ENCODE peak calls at places on chromosomes 1 and 21, in six cellular contexts. E, F, S, L, U and Q are unnamed samples. For H3K4me1, the result is how much of the 10 kb centered on the place peaks cover.

GRCh38 chr1:243917177-243917862 is 67.3 kb upstream of the AKT3 start:
- DNase-seq in F (peak), U (no peak), L (no peak), E (peak), S (peak), Q (peak)

GRCh38 chr1:171185064-171185463 is at the start of gene FMO2:
- DNase-seq in L (no peak), S (no peak), E (no peak), U (no peak), F (peak), Q (no peak)

GRCh38 chr1:64967381-64967780 is 1.0 kb upstream of the JAK1 start:
- DNase-seq in F (no peak), E (no peak), L (no peak), S (no peak), U (no peak), Q (no peak)

GRCh38 chr1:67732750-67733151 is 47.8 kb downstream of the GADD45A start:
- DNase-seq in S (peak), L (no peak), F (no peak), E (no peak), U (peak), Q (no peak)

GRCh38 chr1:6495540-6496359 is 4.3 kb upstream of the PLEKHG5 start:
- DNase-seq in U (no peak), S (peak), E (no peak), F (no peak), L (no peak), Q (peak)

GRCh38 chr1:162988869-162989268 is 80.3 kb upstream of the RGS4 start:
- DNase-seq in S (no peak), E (no peak), F (peak), L (no peak), U (no peak), Q (no peak)

GRCh38 chr21:38054334-38054733 is 138.1 kb upstream of the KCNJ6 start:
- DNase-seq in U (no peak), F (no peak), E (no peak), S (no peak), L (no peak), Q (no peak)

GRCh38 chr1:36411674-36412648 is 14.3 kb upstream of the LSM10 start:
- DNase-seq in F (peak), L (peak), E (no peak), U (no peak), S (no peak), Q (no peak)

GRCh38 chr1:22383526-22384291 is 67.9 kb upstream of the ZBTB40 start:
- DNase-seq in U (no peak), L (no peak), S (no peak), E (no peak), F (no peak), Q (no peak)

GRCh38 chr1:18447509-18448220 is 33.1 kb upstream of the KLHDC7A start:
- DNase-seq in L (no peak), S (no peak), U (no peak), E (no peak), F (peak), Q (no peak)

GRCh38 chr1:209850342-209850979 is 22.7 kb downstream of the UTP25 start:
- DNase-seq in E (no peak), F (peak), S (peak), L (no peak), U (no peak), Q (no peak)

GRCh38 chr21:44058652-44058964 is 46.5 kb downstream of the TRAPPC10 start:
- DNase-seq in L (no peak), U (no peak), S (no peak), F (no peak), E (no peak), Q (no peak)

DNA sequence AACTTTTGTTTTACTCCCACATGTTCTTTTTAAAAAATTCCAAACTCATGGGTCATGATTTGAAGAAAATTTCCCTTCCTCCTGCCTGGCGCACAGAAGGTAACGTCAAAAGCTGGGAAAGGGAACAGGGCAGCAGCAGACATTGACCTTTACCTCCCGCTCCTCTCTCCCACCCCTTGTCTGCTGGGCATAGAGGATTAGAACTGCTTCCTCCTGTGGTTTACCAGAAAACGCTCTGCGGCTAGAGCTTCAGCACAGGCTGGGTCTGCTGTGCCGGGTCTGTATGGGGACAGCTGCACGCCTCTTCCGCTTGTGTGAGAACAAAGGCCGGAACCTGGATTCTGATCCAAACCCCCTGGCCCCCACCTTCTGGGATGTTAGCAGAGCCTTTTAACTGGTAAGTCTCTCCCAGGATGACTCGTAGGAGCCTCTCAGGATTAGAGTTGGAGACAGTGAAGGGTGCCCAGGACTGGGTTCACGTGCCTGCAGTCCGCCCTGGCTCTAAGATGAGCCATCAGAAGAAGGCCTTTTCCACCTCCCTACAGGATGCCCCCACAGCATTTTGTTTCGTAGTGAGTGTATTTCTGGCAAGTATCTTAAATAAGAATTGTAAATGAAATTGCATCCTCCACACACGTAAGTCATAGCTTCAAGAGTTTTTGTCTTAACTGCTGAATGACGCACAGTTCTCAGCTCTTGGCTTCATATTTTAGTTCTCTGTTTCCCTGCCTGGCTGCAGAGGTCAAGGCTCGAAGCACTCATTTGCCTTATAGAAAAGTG is 5.2 kb downstream of the H6PD start:
- DNase-seq in S (peak), U (peak), L (no peak), E (peak), F (no peak), Q (no peak)
- H3K4me1 ChIP-seq in S (half or more), U (under half), L (under half), E (half or more), F (under half), Q (under half)

GRCh38 chr1:206687251-206687914 is 2.7 kb downstream of the MAPKAPK2 start:
- DNase-seq in L (no peak), E (no peak), F (no peak), U (no peak), S (no peak), Q (no peak)
- H3K4me1 ChIP-seq in L (under half), E (half or more), F (under half), U (under half), S (half or more), Q (under half)

DNA sequence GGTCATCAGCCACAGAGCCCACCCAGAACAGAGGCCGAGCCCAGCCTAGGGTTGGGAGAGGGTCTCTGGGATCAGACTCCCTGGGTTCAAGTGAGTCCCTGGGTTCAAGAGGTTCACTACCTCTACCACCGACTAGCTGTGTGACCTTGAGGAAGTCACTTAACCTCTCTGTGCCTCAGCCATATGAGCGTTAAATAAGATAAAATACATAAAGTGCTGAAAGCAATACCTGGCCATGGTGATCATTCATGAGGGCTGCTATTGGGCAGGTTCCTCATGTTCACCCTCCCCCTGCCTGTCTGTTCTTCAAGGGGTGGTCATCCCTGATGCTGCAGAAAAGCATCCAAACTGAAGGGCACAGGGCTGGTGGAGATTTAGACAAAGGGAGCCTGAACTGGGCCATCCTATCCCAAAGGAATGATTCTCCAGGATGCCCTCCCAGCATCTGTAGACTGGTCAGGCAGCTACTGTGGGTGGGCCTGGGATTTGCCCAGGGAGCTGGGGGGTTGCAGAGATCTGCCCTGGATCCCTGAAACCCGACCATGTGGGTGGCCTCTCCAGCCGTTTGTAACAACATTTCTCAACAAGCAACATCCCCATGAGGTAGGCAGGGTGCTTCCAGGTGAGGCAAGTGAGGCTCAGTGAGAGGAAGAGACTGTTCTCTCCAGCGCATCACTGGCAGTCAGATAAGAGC is 196.6 kb downstream of the MATN1 start:
- DNase-seq in S (no peak), E (peak), U (no peak), F (no peak), L (no peak), Q (no peak)
- H3K4me1 ChIP-seq in S (under half), E (under half), U (under half), F (under half), L (under half), Q (under half)

GRCh38 chr1:214447557-214447871 is 103.9 kb downstream of the PTPN14 start:
- DNase-seq in F (no peak), E (no peak), U (no peak), S (no peak), L (no peak), Q (no peak)

GRCh38 chr1:214444159-214444939 is 107.1 kb downstream of the PTPN14 start:
- DNase-seq in U (no peak), E (no peak), L (no peak), S (no peak), F (no peak), Q (no peak)

GRCh38 chr1:214445846-214446614 is 105.4 kb downstream of the PTPN14 start:
- DNase-seq in S (no peak), E (no peak), F (peak), U (no peak), L (no peak), Q (no peak)

GRCh38 chr1:214446772-214447556 is 104.4 kb downstream of the PTPN14 start:
- DNase-seq in U (no peak), F (peak), E (no peak), L (no peak), S (no peak), Q (peak)

DNA sequence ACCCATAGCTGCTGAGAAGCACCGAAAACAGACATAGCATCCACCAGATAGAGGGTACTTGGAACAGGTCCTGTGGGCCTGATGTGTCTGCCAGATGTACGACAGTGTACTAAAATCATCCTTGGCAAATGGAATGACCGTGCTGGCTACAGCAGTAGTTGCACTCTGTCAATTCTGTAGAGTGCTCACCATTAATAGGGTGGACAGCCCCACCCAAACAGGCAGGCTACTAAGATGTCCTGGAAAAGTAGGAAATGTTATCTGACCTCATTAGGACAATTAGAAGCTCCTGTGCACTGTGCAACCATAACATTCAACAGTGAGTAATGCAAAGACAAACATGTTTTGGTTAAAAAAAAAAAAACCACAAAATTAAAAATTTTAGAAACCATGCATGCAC is 106.2 kb downstream of the PTPN14 start:
- DNase-seq in U (no peak), E (no peak), F (no peak), L (no peak), S (no peak), Q (no peak)
- H3K4me1 ChIP-seq in U (under half), E (under half), F (under half), L (under half), S (under half), Q (under half)

GRCh38 chr1:116488052-116488451 is 82.8 kb downstream of the CD58 start:
- DNase-seq in E (no peak), S (no peak), F (no peak), L (no peak), U (no peak), Q (no peak)

GRCh38 chr1:116485976-116486375 is 84.8 kb downstream of the CD58 start:
- DNase-seq in S (no peak), F (no peak), E (no peak), U (no peak), L (no peak), Q (no peak)

GRCh38 chr1:116487016-116487415 is 83.8 kb downstream of the CD58 start:
- DNase-seq in E (no peak), F (no peak), S (no peak), U (no peak), L (no peak), Q (no peak)

GRCh38 chr1:116486424-116486823 is 84.4 kb downstream of the CD58 start:
- DNase-seq in U (no peak), S (no peak), E (no peak), F (no peak), L (no peak), Q (no peak)

GRCh38 chr1:116487583-116487982 is 83.2 kb downstream of the CD58 start:
- DNase-seq in E (no peak), U (no peak), F (no peak), S (no peak), L (no peak), Q (no peak)
- H3K4me1 ChIP-seq in E (under half), U (under half), F (under half), S (under half), L (under half), Q (under half)

GRCh38 chr1:8370046-8370881 is 52.4 kb downstream of the SLC45A1 start:
- DNase-seq in E (peak), S (no peak), F (no peak), L (no peak), U (no peak), Q (no peak)
- H3K4me1 ChIP-seq in E (half or more), S (half or more), F (under half), L (under half), U (under half), Q (half or more)

DNA sequence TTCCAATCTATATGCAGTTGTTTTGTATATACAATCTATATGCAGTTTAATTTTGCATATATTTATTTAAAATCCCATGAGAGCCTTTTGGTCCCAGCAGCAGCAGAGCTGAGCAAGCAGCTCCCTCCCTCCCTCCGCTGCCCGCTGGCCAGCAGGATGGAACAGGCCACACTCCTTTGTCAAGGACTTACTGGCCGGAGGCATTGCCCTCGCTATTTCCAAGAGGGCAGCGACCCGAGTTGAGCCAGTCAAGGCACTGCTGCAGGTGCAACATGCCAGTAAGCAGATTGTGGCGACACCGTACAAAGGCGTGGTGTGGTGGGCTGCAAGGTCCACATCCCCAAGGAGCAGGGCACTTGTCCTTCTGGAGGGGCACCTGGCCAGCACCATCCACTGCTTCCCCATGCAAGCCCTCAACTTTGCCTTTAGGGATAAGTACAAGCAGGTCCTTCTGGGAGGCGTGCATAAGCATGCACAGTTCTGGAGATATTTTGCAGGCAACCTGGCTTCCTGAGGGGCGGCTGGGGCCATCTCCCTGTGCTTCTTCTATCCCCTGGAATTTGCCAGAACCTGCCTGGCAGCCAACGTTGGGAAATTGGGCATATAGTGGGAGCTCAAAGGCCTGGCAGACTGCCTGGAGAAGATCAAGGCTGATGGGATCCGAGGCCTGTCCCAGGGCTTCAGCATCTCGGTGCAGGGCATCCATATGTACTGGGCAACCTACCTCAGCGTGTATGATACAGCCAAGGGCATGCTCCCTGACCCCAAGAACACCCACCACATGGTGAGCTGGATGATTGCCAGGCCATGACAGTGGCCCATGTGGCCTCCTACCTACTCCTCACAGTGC is 92.2 kb downstream of the OSBPL9 start:
- DNase-seq in S (no peak), L (no peak), U (no peak), F (no peak), E (no peak), Q (no peak)
- H3K4me1 ChIP-seq in S (under half), L (under half), U (under half), F (under half), E (under half), Q (under half)